ENCODE peak calls at places on chromosomes 5 and 9, in four cellular contexts. A, W, E and Q are unnamed samples.

GRCh38 chr9:69122391-69123141 is 51.5 kb upstream of the TJP2 start:
- DNase-seq in A (no peak), E (peak), W (no peak), Q (peak)

GRCh38 chr9:470795-471194 is 256.1 kb downstream of the DOCK8 start:
- DNase-seq in E (no peak), A (no peak), W (no peak), Q (no peak)

GRCh38 chr5:71483355-71483754 is 27.9 kb downstream of the BDP1 start:
- DNase-seq in W (no peak), E (peak), A (no peak), Q (peak)

GRCh38 chr9:131407717-131408195 is 13.9 kb downstream of the PRRC2B start:
- DNase-seq in W (no peak), E (peak), A (peak), Q (peak)

GRCh38 chr5:36605241-36605640 is 1.2 kb upstream of the SLC1A3 start:
- DNase-seq in E (no peak), W (no peak), A (no peak), Q (no peak)

GRCh38 chr5:139422307-139422893 is 16.9 kb downstream of the DNAJC18 start:
- DNase-seq in A (peak), W (peak), E (peak), Q (peak)

GRCh38 chr9:84271887-84272556 is 68.5 kb downstream of the SLC28A3 start:
- DNase-seq in W (no peak), A (no peak), E (no peak), Q (peak)

GRCh38 chr5:162638849-162639248 is 571.3 kb downstream of the GABRG2 start:
- DNase-seq in W (no peak), A (no peak), E (no peak), Q (no peak)

GRCh38 chr5:179166171-179166885 is 106.2 kb downstream of the ZNF354C start:
- DNase-seq in W (no peak), A (no peak), E (no peak), Q (no peak)

GRCh38 chr5:16383544-16384057 is 82.0 kb downstream of the ZNF622 start:
- DNase-seq in W (no peak), E (no peak), A (no peak), Q (no peak)

GRCh38 chr5:179318193-179318955 is 26.9 kb downstream of the ADAMTS2 start:
- DNase-seq in W (no peak), E (no peak), A (no peak), Q (no peak)

GRCh38 chr9:28538132-28538531 is 964.9 kb upstream of the C9orf72 start:
- DNase-seq in W (no peak), E (no peak), A (no peak), Q (no peak)

GRCh38 chr9:13665418-13666066 is 386.1 kb upstream of the MPDZ start:
- DNase-seq in E (no peak), A (no peak), W (no peak), Q (peak)

GRCh38 chr9:130396581-130396980 is 48.2 kb upstream of the ASS1 start:
- DNase-seq in E (peak), W (no peak), A (no peak), Q (no peak)

GRCh38 chr5:118326496-118327045 is 661.8 kb downstream of the DTWD2 start:
- DNase-seq in E (no peak), W (no peak), A (no peak), Q (no peak)

GRCh38 chr5:148314187-148314586 is 2.0 kb downstream of the SPINK7 start:
- DNase-seq in E (peak), W (no peak), A (no peak), Q (no peak)

GRCh38 chr5:35319231-35320002 is 89.1 kb upstream of the PRLR start:
- DNase-seq in E (peak), A (no peak), W (peak), Q (no peak)

GRCh38 chr5:174412374-174412773 is 312.0 kb upstream of the MSX2 start:
- DNase-seq in W (no peak), A (no peak), E (no peak), Q (no peak)

GRCh38 chr5:115855959-115856358 is 14.2 kb downstream of the AP3S1 start:
- DNase-seq in W (no peak), A (no peak), E (no peak), Q (peak)

GRCh38 chr5:144092510-144092909 is 77.9 kb downstream of the YIPF5 start:
- DNase-seq in W (no peak), A (no peak), E (no peak), Q (no peak)

GRCh38 chr5:107466233-107466769 is 204.4 kb downstream of the EFNA5 start:
- DNase-seq in E (peak), A (no peak), W (no peak), Q (peak)

GRCh38 chr9:10232352-10232930 is 380.4 kb downstream of the PTPRD start:
- DNase-seq in E (no peak), A (no peak), W (no peak), Q (peak)

GRCh38 chr5:140595538-140595937 is 30.9 kb downstream of the SLC35A4 start:
- DNase-seq in W (no peak), A (no peak), E (no peak), Q (no peak)

GRCh38 chr9:120713257-120714087 is 798 bp downstream of the MEGF9 start:
- DNase-seq in A (peak), E (peak), W (peak), Q (peak)

GRCh38 chr5:172343741-172344140 is 60.2 kb upstream of the UBTD2 start:
- DNase-seq in W (no peak), E (no peak), A (no peak), Q (no peak)

GRCh38 chr9:111566234-111566633 is 33.2 kb downstream of the PTGR1 start:
- DNase-seq in A (no peak), E (no peak), W (no peak), Q (peak)

GRCh38 chr5:370311-370958 is 48.9 kb downstream of the AHRR start:
- DNase-seq in W (no peak), E (no peak), A (no peak), Q (no peak)

GRCh38 chr9:72557549-72557948 is 36.1 kb downstream of the TMC1 start:
- DNase-seq in A (no peak), W (peak), E (peak), Q (peak)

GRCh38 chr9:90020277-90020871 is 415.6 kb downstream of the GADD45G start:
- DNase-seq in A (no peak), E (peak), W (no peak), Q (no peak)

GRCh38 chr5:136776022-136776927 is 410.9 kb upstream of the TRPC7 start:
- DNase-seq in W (no peak), A (no peak), E (no peak), Q (peak)

GRCh38 chr5:115170924-115171510 is 1.3 kb upstream of the TRIM36 start:
- DNase-seq in E (no peak), A (no peak), W (no peak), Q (no peak)

GRCh38 chr5:41842777-41843176 is 27.4 kb downstream of the OXCT1 start:
- DNase-seq in A (no peak), E (no peak), W (no peak), Q (no peak)

GRCh38 chr9:108397286-108397685 is 458.5 kb downstream of the ACTL7B start:
- DNase-seq in A (no peak), W (no peak), E (no peak), Q (no peak)

GRCh38 chr9:110255064-110255416 is 1.3 kb downstream of the TXN start:
- DNase-seq in A (peak), E (no peak), W (no peak), Q (no peak)